ENCODE peak calls at places on chromosomes 4 and X, in four cellular contexts. One of them, this sample, is unnamed.

GRCh38 chrX:116726806-116727205 is 264.0 kb upstream of the CT83 start:
- DNase-seq in MM.1S: no peak
- DNase-seq in neural progenitor cell: no peak
- DNase-seq in fibroblast of lung: no peak
- DNase-seq in this sample: peak

GRCh38 chr4:106369456-106370060 is 980 bp upstream of the GIMD1 start:
- DNase-seq in MM.1S: peak
- DNase-seq in neural progenitor cell: peak
- DNase-seq in fibroblast of lung: peak
- DNase-seq in this sample: peak

GRCh38 chr4:87050596-87050995 is 115.8 kb downstream of the AFF1 start:
- DNase-seq in neural progenitor cell: no peak
- DNase-seq in MM.1S: no peak
- DNase-seq in fibroblast of lung: no peak
- DNase-seq in this sample: no peak

GRCh38 chr4:121711263-121712000 is 14.7 kb upstream of the ANXA5 start:
- DNase-seq in fibroblast of lung: peak
- DNase-seq in neural progenitor cell: peak
- DNase-seq in MM.1S: peak
- DNase-seq in this sample: peak

GRCh38 chr4:155924637-155925036 is 21.1 kb downstream of the TDO2 start:
- DNase-seq in fibroblast of lung: no peak
- DNase-seq in MM.1S: no peak
- DNase-seq in neural progenitor cell: no peak
- DNase-seq in this sample: no peak

GRCh38 chr4:2637956-2638552 is 101.6 kb downstream of the FAM193A start:
- DNase-seq in MM.1S: no peak
- DNase-seq in neural progenitor cell: no peak
- DNase-seq in fibroblast of lung: no peak
- DNase-seq in this sample: no peak

GRCh38 chrX:14801136-14801535 is 71.7 kb downstream of the FANCB start:
- DNase-seq in MM.1S: no peak
- DNase-seq in neural progenitor cell: no peak
- DNase-seq in fibroblast of lung: no peak
- DNase-seq in this sample: no peak

GRCh38 chr4:7365472-7366179 is 69.1 kb downstream of the PSAPL1 start:
- DNase-seq in neural progenitor cell: no peak
- DNase-seq in MM.1S: no peak
- DNase-seq in fibroblast of lung: no peak
- DNase-seq in this sample: no peak

GRCh38 chr4:139420652-139421051 is 33.3 kb upstream of the RAB33B start:
- DNase-seq in MM.1S: no peak
- DNase-seq in fibroblast of lung: no peak
- DNase-seq in neural progenitor cell: no peak
- DNase-seq in this sample: no peak

GRCh38 chr4:169045862-169046584 is 36.0 kb upstream of the CBR4 start:
- DNase-seq in MM.1S: no peak
- DNase-seq in neural progenitor cell: peak
- DNase-seq in fibroblast of lung: peak
- DNase-seq in this sample: peak

GRCh38 chr4:65865489-65865888 is 195.2 kb upstream of the EPHA5 start:
- DNase-seq in neural progenitor cell: peak
- DNase-seq in fibroblast of lung: no peak
- DNase-seq in MM.1S: no peak
- DNase-seq in this sample: peak

GRCh38 chrX:10015711-10016515 is 48.8 kb downstream of the CLDN34 start:
- DNase-seq in neural progenitor cell: peak
- DNase-seq in MM.1S: peak
- DNase-seq in fibroblast of lung: peak
- DNase-seq in this sample: peak

GRCh38 chr4:57850141-57850540 is 740.0 kb upstream of the IGFBP7 start:
- DNase-seq in MM.1S: no peak
- DNase-seq in neural progenitor cell: no peak
- DNase-seq in fibroblast of lung: no peak
- DNase-seq in this sample: no peak

GRCh38 chrX:150547511-150548115 is 20.8 kb upstream of the MTM1 start:
- DNase-seq in neural progenitor cell: peak
- DNase-seq in fibroblast of lung: peak
- DNase-seq in MM.1S: peak
- DNase-seq in this sample: peak

GRCh38 chr4:75101906-75102888 is 169.3 kb downstream of the PARM1 start:
- DNase-seq in MM.1S: peak
- DNase-seq in neural progenitor cell: no peak
- DNase-seq in fibroblast of lung: no peak
- DNase-seq in this sample: no peak

GRCh38 chr4:185232370-185232769 is 23.0 kb downstream of the SNX25 start:
- DNase-seq in MM.1S: no peak
- DNase-seq in fibroblast of lung: peak
- DNase-seq in neural progenitor cell: no peak
- DNase-seq in this sample: no peak

GRCh38 chrX:105803891-105804290 is 18.4 kb upstream of the NRK start:
- DNase-seq in MM.1S: no peak
- DNase-seq in fibroblast of lung: no peak
- DNase-seq in neural progenitor cell: no peak
- DNase-seq in this sample: no peak

GRCh38 chr4:174156239-174156826 is 127.1 kb downstream of the FBXO8 start:
- DNase-seq in neural progenitor cell: peak
- DNase-seq in fibroblast of lung: peak
- DNase-seq in MM.1S: peak
- DNase-seq in this sample: peak

GRCh38 chr4:164177753-164178152 is 576.2 kb upstream of the SMIM31 start:
- DNase-seq in neural progenitor cell: no peak
- DNase-seq in fibroblast of lung: no peak
- DNase-seq in MM.1S: no peak
- DNase-seq in this sample: no peak

GRCh38 chr4:133484287-133484686 is 335.2 kb downstream of the PCDH10 start:
- DNase-seq in neural progenitor cell: no peak
- DNase-seq in fibroblast of lung: no peak
- DNase-seq in MM.1S: no peak
- DNase-seq in this sample: no peak

GRCh38 chr4:125132281-125132680 is 182.5 kb upstream of the FAT4 start:
- DNase-seq in MM.1S: no peak
- DNase-seq in neural progenitor cell: no peak
- DNase-seq in fibroblast of lung: no peak
- DNase-seq in this sample: no peak

GRCh38 chrX:15474058-15474457 is 19.1 kb downstream of the PIR start:
- DNase-seq in MM.1S: no peak
- DNase-seq in neural progenitor cell: no peak
- DNase-seq in fibroblast of lung: no peak
- DNase-seq in this sample: no peak

GRCh38 chr4:118224239-118224829 is 128.5 kb downstream of the PRSS12 start:
- DNase-seq in MM.1S: peak
- DNase-seq in neural progenitor cell: peak
- DNase-seq in fibroblast of lung: peak
- DNase-seq in this sample: peak

GRCh38 chrX:118534716-118535493 is 39.3 kb downstream of the DOCK11 start:
- DNase-seq in fibroblast of lung: no peak
- DNase-seq in neural progenitor cell: peak
- DNase-seq in MM.1S: no peak
- DNase-seq in this sample: peak

GRCh38 chrX:46574941-46575381 is 1.4 kb downstream of the CHST7 start:
- DNase-seq in MM.1S: peak
- DNase-seq in neural progenitor cell: peak
- DNase-seq in fibroblast of lung: no peak
- DNase-seq in this sample: peak

GRCh38 chrX:120697053-120697452 is 67.2 kb upstream of the C1GALT1C1 start:
- DNase-seq in fibroblast of lung: no peak
- DNase-seq in MM.1S: peak
- DNase-seq in neural progenitor cell: no peak
- DNase-seq in this sample: no peak

GRCh38 chrX:151754042-151754419 is 19.5 kb downstream of the CNGA2 start:
- DNase-seq in neural progenitor cell: no peak
- DNase-seq in MM.1S: no peak
- DNase-seq in fibroblast of lung: peak
- DNase-seq in this sample: no peak

GRCh38 chrX:133749951-133750350 is 235.4 kb downstream of the GPC3 start:
- DNase-seq in fibroblast of lung: no peak
- DNase-seq in MM.1S: no peak
- DNase-seq in neural progenitor cell: no peak
- DNase-seq in this sample: no peak

GRCh38 chrX:118802857-118803256 is 20.8 kb upstream of the ZCCHC12 start:
- DNase-seq in fibroblast of lung: peak
- DNase-seq in neural progenitor cell: no peak
- DNase-seq in MM.1S: no peak
- DNase-seq in this sample: no peak

GRCh38 chrX:129654652-129655546 is at the start of gene APLN:
- DNase-seq in fibroblast of lung: peak
- DNase-seq in MM.1S: peak
- DNase-seq in neural progenitor cell: peak
- DNase-seq in this sample: peak
- H2AFZ ChIP-seq in fibroblast of lung: no peak
- H2AFZ ChIP-seq in MM.1S: peak
- H2AFZ ChIP-seq in neural progenitor cell: peak
- H2AFZ ChIP-seq in this sample: peak

GRCh38 chrX:39519566-39520301 is 578.0 kb downstream of the BCOR start:
- DNase-seq in fibroblast of lung: no peak
- DNase-seq in neural progenitor cell: no peak
- DNase-seq in MM.1S: no peak
- DNase-seq in this sample: no peak

GRCh38 chrX:39519213-39519544 is 578.6 kb downstream of the BCOR start:
- DNase-seq in fibroblast of lung: peak
- DNase-seq in neural progenitor cell: no peak
- DNase-seq in MM.1S: no peak
- DNase-seq in this sample: no peak

GRCh38 chrX:39516399-39516798 is 581.4 kb downstream of the BCOR start:
- DNase-seq in MM.1S: no peak
- DNase-seq in neural progenitor cell: no peak
- DNase-seq in fibroblast of lung: no peak
- DNase-seq in this sample: no peak

GRCh38 chrX:39513836-39514235 is 583.9 kb downstream of the BCOR start:
- DNase-seq in MM.1S: no peak
- DNase-seq in fibroblast of lung: no peak
- DNase-seq in neural progenitor cell: no peak
- DNase-seq in this sample: no peak

DNA sequence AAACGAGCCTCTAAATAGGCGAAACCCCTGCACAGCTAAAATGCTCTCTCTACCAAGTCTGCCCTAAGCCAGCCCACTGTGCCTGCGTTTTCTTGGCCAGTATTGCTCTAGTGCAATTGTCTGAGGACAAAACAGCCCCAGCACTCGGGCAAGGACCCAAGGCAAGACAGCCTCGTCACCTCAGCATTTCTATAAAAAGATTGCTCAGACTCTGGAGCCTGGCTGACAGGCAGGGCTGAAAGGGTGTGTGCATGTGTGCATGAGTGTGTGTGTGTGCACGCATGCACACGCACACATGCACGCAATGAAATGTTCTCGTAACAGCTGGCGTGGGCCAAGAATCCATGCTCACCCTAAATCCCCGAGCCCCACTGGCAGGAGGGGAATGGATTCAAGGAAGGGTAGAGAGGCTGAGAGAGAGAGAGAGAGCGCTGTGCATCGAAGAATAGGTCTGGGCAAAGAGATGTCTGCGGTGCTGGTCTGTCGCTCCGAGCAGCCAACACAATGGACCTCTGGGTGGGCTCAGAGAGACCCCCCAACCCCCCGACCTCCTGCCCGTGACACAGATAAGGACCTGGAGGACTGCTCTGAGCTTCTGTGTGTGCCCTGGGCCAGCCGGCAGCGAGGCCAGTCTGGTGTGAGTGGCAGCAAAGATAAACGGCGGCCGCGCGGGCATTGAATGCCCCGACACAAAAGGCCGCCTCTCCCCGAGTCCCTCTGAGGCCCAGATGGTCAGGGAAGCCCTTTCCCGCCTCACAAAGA is 579.1 kb downstream of the BCOR start:
- DNase-seq in neural progenitor cell: peak
- DNase-seq in MM.1S: no peak
- DNase-seq in fibroblast of lung: no peak
- DNase-seq in this sample: no peak
- H3K4me3 ChIP-seq in neural progenitor cell: no peak
- H3K4me3 ChIP-seq in MM.1S: no peak
- H3K4me3 ChIP-seq in fibroblast of lung: no peak
- H3K4me3 ChIP-seq in this sample: no peak

DNA sequence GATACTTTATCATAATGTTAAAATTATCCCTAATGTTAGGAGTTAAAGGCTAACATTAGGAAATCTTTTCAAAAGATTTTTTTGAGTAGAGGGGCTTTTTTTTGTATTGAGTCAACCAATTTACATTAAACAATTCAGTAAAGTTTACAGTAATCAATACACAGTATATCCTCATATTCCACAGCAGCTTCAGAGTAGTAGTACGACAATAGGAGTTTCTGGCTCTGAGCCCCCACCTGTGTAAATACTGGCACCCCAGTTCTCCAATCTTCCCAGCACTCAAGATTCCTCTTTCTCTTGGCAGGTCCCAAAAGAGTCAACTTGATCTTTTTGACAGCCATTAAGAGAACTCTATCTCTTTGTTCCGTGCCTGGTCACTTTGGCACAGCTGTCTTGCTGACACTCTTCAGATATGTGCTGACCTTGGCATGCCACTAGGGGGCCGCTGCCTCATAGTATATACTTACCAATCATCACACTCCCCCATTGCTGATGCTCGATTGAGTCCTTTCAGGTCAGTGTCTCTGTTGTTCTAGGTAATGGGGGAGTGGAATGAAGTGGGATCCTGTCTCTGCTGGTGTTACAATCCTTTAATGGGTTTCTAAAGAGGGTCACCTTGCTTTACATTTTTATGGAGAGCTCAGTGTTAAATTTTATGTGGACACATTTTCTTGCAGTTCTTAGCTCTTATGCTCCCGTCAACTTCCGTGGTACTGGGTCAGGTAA is 19.5 kb upstream of the CCNI start:
- DNase-seq in neural progenitor cell: peak
- DNase-seq in MM.1S: peak
- DNase-seq in fibroblast of lung: peak
- DNase-seq in this sample: peak
- H2AFZ ChIP-seq in neural progenitor cell: no peak
- H2AFZ ChIP-seq in MM.1S: peak
- H2AFZ ChIP-seq in fibroblast of lung: no peak
- H2AFZ ChIP-seq in this sample: no peak

GRCh38 chr4:1041147-1041935 is 29.9 kb downstream of the FGFRL1 start:
- DNase-seq in MM.1S: no peak
- DNase-seq in fibroblast of lung: peak
- DNase-seq in neural progenitor cell: peak
- DNase-seq in this sample: no peak

GRCh38 chr4:1040344-1041146 is 29.1 kb downstream of the FGFRL1 start:
- DNase-seq in fibroblast of lung: no peak
- DNase-seq in neural progenitor cell: no peak
- DNase-seq in MM.1S: no peak
- DNase-seq in this sample: no peak

GRCh38 chr4:1043162-1043561 is 31.7 kb downstream of the FGFRL1 start:
- DNase-seq in fibroblast of lung: no peak
- DNase-seq in neural progenitor cell: no peak
- DNase-seq in MM.1S: no peak
- DNase-seq in this sample: no peak

GRCh38 chr4:1042352-1043025 is 31.1 kb downstream of the FGFRL1 start:
- DNase-seq in MM.1S: no peak
- DNase-seq in fibroblast of lung: no peak
- DNase-seq in neural progenitor cell: no peak
- DNase-seq in this sample: no peak

DNA sequence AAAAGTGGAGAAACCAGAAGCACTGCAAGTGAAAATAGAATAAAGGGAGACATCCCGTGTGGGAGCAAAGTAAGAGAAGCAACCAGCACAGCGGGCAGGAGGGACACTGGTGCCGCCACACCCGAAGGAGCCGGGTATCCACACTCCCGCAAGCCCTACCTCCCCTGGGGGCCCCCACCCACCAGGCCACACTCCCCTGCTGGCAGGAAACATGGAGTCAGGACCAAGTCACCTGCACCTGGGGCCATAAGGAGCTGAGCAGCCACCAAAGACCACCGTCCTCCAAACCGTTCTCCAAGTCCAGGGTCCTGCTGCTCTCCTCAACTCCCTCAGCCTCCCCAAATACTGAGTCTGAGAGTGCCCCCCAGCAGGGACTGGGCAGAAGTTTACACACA is 30.5 kb downstream of the FGFRL1 start:
- DNase-seq in fibroblast of lung: no peak
- DNase-seq in neural progenitor cell: no peak
- DNase-seq in MM.1S: no peak
- DNase-seq in this sample: no peak
- H3K4me3 ChIP-seq in fibroblast of lung: no peak
- H3K4me3 ChIP-seq in neural progenitor cell: no peak
- H3K4me3 ChIP-seq in MM.1S: no peak
- H3K4me3 ChIP-seq in this sample: no peak